ENCODE peak calls at places on chromosomes 7 and 10, in six cellular contexts. V is PC-3, A is MM.1S, Q is SK-N-SH, H is OCI-LY7, C is GM23338. M is an unnamed sample. For H3K9me2, the result is how much of the 10 kb centered on the place peaks cover.

GRCh38 chr10:71998840-71999194 is 34.6 kb downstream of the CHST3 start:
- DNase-seq in C (no peak), Q (peak), A (no peak), H (no peak), V (peak), M (peak)

GRCh38 chr7:133354546-133355324 is 101.9 kb downstream of the EXOC4 start:
- DNase-seq in H (no peak), Q (no peak), C (peak), A (no peak), V (no peak), M (peak)

GRCh38 chr7:34838329-34838728 is 180.3 kb downstream of the NPSR1 start:
- DNase-seq in H (no peak), V (peak), Q (no peak), C (no peak), A (no peak), M (no peak)

GRCh38 chr10:119199231-119199992 is 8.0 kb upstream of the GRK5 start:
- DNase-seq in V (peak), H (peak), Q (peak), A (peak), C (peak), M (peak)

GRCh38 chr7:45985902-45986301 is 64.8 kb upstream of the IGFBP3 start:
- DNase-seq in C (no peak), Q (no peak), A (no peak), V (peak), H (no peak), M (peak)

GRCh38 chr7:131500357-131500756 is 56.1 kb downstream of the PODXL start:
- DNase-seq in C (no peak), V (no peak), Q (no peak), H (no peak), A (no peak), M (no peak)

GRCh38 chr10:124728071-124728829 is 15.9 kb downstream of the FAM53B start:
- DNase-seq in A (peak), H (no peak), Q (no peak), V (no peak), C (no peak), M (peak)

GRCh38 chr7:102860351-102860811 is 52.4 kb upstream of the LRRC17 start:
- DNase-seq in A (no peak), C (no peak), Q (peak), H (no peak), V (peak), M (peak)

GRCh38 chr10:42836771-42837468 is 54.3 kb downstream of the BMS1 start:
- DNase-seq in A (no peak), V (peak), C (peak), Q (peak), H (no peak), M (peak)

GRCh38 chr10:5711637-5712036 is 27.0 kb downstream of the TASOR2 start:
- DNase-seq in V (no peak), H (no peak), A (no peak), C (no peak), Q (no peak), M (no peak)
- TF ChIP-seq EZH2phosphoT487 in V (no peak), H (no peak), A (no peak), C (no peak), Q (no peak), M (no peak)

GRCh38 chr7:118194571-118194970 is 10.6 kb downstream of the LSM8 start:
- DNase-seq in V (no peak), Q (no peak), H (no peak), A (no peak), C (no peak), M (no peak)

GRCh38 chr7:118195837-118196474 is 12.0 kb downstream of the LSM8 start:
- DNase-seq in H (peak), A (peak), Q (peak), C (peak), V (peak), M (peak)
- H3K9me2 ChIP-seq in H (under half), A (under half), Q (under half), C (under half), V (under half), M (under half)

GRCh38 chr10:100155936-100156335 is 29.9 kb downstream of the ERLIN1 start:
- DNase-seq in H (no peak), V (no peak), C (no peak), Q (no peak), A (peak), M (no peak)

GRCh38 chr10:100163704-100164621 is 21.9 kb downstream of the ERLIN1 start:
- DNase-seq in H (no peak), Q (no peak), C (no peak), A (no peak), V (peak), M (peak)

GRCh38 chr10:100157140-100157539 is 28.7 kb downstream of the ERLIN1 start:
- DNase-seq in A (no peak), C (no peak), H (no peak), Q (no peak), V (no peak), M (no peak)

GRCh38 chr10:100153239-100153840 is 32.5 kb downstream of the ERLIN1 start:
- DNase-seq in Q (peak), C (no peak), V (peak), H (no peak), A (no peak), M (peak)

DNA sequence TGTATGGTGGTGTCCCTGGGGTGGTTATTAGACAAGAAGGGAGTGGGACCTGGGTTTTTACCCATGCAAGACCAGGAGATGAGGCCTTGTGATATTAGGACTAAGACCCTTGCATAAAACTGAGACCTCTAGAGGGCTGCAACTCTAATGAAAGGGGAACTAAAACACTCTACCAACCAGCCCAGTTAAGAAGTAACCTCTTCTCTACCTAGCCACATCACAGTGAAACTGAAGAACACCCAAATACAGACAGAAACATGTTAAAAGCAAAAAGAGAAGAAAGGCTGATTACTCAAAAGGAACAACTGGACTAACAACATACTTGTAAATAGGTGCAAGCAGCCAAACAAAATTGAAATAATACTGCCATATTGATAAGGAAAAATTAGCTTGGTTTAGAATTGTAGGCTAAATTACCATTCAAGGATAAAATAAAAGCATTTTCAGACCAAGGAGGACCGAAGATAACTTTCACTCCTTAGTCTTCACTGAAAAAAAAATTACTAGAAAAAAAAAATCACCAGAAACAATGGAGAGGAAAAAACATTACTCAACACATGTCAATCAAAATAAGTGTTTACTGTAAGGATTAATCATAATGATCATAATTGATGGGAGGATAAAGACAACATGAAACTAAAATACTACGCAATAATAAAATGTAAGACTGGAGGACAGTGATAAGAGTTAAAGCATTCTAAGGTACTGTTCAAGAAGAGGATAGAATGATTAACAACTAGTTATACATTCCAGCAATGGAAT is 27.6 kb downstream of the ERLIN1 start:
- DNase-seq in C (no peak), H (no peak), A (no peak), V (no peak), Q (no peak), M (no peak)
- H2AFZ ChIP-seq in C (no peak), H (no peak), A (no peak), V (no peak), Q (no peak), M (no peak)

GRCh38 chr10:99341860-99342517 is 12.8 kb downstream of the CNNM1 start:
- DNase-seq in V (no peak), A (peak), C (no peak), Q (no peak), H (no peak), M (peak)
- TF ChIP-seq EZH2phosphoT487 in V (no peak), A (no peak), C (no peak), Q (no peak), H (no peak), M (no peak)

GRCh38 chr7:100485514-100485913 is 1.8 kb downstream of the NYAP1 start:
- DNase-seq in V (no peak), H (no peak), Q (peak), A (no peak), C (no peak), M (peak)

GRCh38 chr7:100489121-100489520 is 5.4 kb downstream of the NYAP1 start:
- DNase-seq in Q (peak), V (no peak), A (no peak), C (no peak), H (no peak), M (no peak)

GRCh38 chr7:100486111-100486636 is 2.4 kb downstream of the NYAP1 start:
- DNase-seq in Q (no peak), C (no peak), V (no peak), H (no peak), A (no peak), M (no peak)

GRCh38 chr7:100488333-100489095 is 4.8 kb downstream of the NYAP1 start:
- DNase-seq in C (no peak), Q (peak), V (no peak), H (no peak), A (no peak), M (no peak)

GRCh38 chr7:100486753-100487446 is 3.2 kb downstream of the NYAP1 start:
- DNase-seq in H (no peak), V (peak), Q (peak), A (no peak), C (peak), M (peak)
- H3K9me2 ChIP-seq in H (under half), V (under half), Q (under half), A (under half), C (under half), M (under half)

GRCh38 chr7:17845197-17845547 is 95.1 kb downstream of the SNX13 start:
- DNase-seq in A (no peak), H (no peak), Q (no peak), C (no peak), V (no peak), M (no peak)

GRCh38 chr7:17849504-17849903 is 90.8 kb downstream of the SNX13 start:
- DNase-seq in H (no peak), C (no peak), V (no peak), A (no peak), Q (no peak), M (peak)

GRCh38 chr7:17848516-17848915 is 91.8 kb downstream of the SNX13 start:
- DNase-seq in V (no peak), Q (no peak), H (no peak), C (no peak), A (no peak), M (no peak)

GRCh38 chr7:17844514-17845196 is 95.6 kb downstream of the SNX13 start:
- DNase-seq in H (no peak), C (no peak), Q (no peak), A (no peak), V (peak), M (peak)

DNA sequence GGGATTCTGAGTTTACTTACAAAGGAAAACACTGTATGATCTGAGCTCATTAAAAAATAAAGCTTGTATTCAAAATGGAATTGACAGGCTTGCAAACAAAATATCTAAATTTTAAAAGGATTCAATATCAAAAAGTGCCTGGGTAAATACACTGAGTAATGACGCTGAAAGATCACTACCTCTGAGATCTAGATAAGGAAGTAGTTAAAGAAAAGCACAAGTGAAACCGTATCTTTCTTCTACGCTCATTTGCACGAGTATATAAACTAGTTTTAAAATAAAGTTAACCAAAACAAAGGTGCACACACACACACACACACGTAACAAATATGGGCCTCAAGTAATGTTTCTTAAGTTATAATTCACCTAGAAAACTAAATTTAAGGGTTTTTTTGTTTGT is 93.4 kb downstream of the SNX13 start:
- DNase-seq in Q (no peak), H (no peak), A (no peak), V (no peak), C (no peak), M (no peak)
- H2AFZ ChIP-seq in Q (no peak), H (no peak), A (no peak), V (no peak), C (no peak), M (no peak)

GRCh38 chr10:27099448-27099847 is 846 bp downstream of the ANKRD26 start:
- DNase-seq in C (no peak), V (no peak), Q (no peak), A (no peak), H (no peak), M (no peak)

GRCh38 chr10:27108165-27108564 is 7.9 kb upstream of the ANKRD26 start:
- DNase-seq in V (no peak), C (no peak), A (no peak), Q (no peak), H (no peak), M (no peak)

GRCh38 chr10:27099916-27100799 is at the start of gene ANKRD26:
- DNase-seq in Q (peak), H (peak), C (peak), A (peak), V (peak), M (peak)

GRCh38 chr10:27100800-27101347 is 580 bp upstream of the ANKRD26 start:
- DNase-seq in H (no peak), V (no peak), Q (no peak), C (no peak), A (peak), M (no peak)

GRCh38 chr10:27104919-27105318 is 4.6 kb upstream of the ANKRD26 start:
- DNase-seq in C (no peak), Q (no peak), A (no peak), H (no peak), V (no peak), M (no peak)
- TF ChIP-seq EZH2phosphoT487 in C (no peak), Q (no peak), A (no peak), H (no peak), V (no peak), M (no peak)

M was measured in GM23248.